ENCODE peak calls at places on chromosome 15, in eight cellular contexts. One of them, this sample, is unnamed.

GRCh38 chr15:60374628-60375081 is 23.1 kb downstream of the ANXA2 start:
- DNase-seq in RWPE1: peak
- DNase-seq in AG04449: peak
- DNase-seq in heart left ventricle: no peak
- DNase-seq in astrocyte of the cerebellum: peak
- DNase-seq in astrocyte of the spinal cord: peak
- DNase-seq in bronchial epithelial cell: peak
- DNase-seq in neural progenitor cell: peak
- DNase-seq in this sample: peak

GRCh38 chr15:62732078-62732477 is 310.5 kb upstream of the TPM1 start:
- DNase-seq in RWPE1: no peak
- DNase-seq in AG04449: no peak
- DNase-seq in heart left ventricle: no peak
- DNase-seq in astrocyte of the cerebellum: no peak
- DNase-seq in astrocyte of the spinal cord: no peak
- DNase-seq in bronchial epithelial cell: no peak
- DNase-seq in neural progenitor cell: no peak
- DNase-seq in this sample: peak

GRCh38 chr15:82898961-82899360 is 53.6 kb downstream of the HOMER2 start:
- DNase-seq in RWPE1: no peak
- DNase-seq in AG04449: no peak
- DNase-seq in heart left ventricle: no peak
- DNase-seq in astrocyte of the cerebellum: no peak
- DNase-seq in astrocyte of the spinal cord: no peak
- DNase-seq in bronchial epithelial cell: no peak
- DNase-seq in neural progenitor cell: no peak
- DNase-seq in this sample: no peak

GRCh38 chr15:69014454-69014853 is at the start of gene NOX5:
- DNase-seq in RWPE1: peak
- DNase-seq in AG04449: peak
- DNase-seq in heart left ventricle: no peak
- DNase-seq in astrocyte of the cerebellum: no peak
- DNase-seq in astrocyte of the spinal cord: no peak
- DNase-seq in bronchial epithelial cell: peak
- DNase-seq in neural progenitor cell: no peak
- DNase-seq in this sample: peak

GRCh38 chr15:91604122-91604521 is 249.4 kb upstream of the SLCO3A1 start:
- DNase-seq in RWPE1: no peak
- DNase-seq in AG04449: no peak
- DNase-seq in heart left ventricle: no peak
- DNase-seq in astrocyte of the cerebellum: no peak
- DNase-seq in astrocyte of the spinal cord: no peak
- DNase-seq in bronchial epithelial cell: no peak
- DNase-seq in neural progenitor cell: no peak
- DNase-seq in this sample: no peak

GRCh38 chr15:101013151-101013550 is 94.0 kb downstream of the LRRK1 start:
- DNase-seq in RWPE1: no peak
- DNase-seq in AG04449: no peak
- DNase-seq in heart left ventricle: no peak
- DNase-seq in astrocyte of the cerebellum: no peak
- DNase-seq in astrocyte of the spinal cord: no peak
- DNase-seq in bronchial epithelial cell: no peak
- DNase-seq in neural progenitor cell: no peak
- DNase-seq in this sample: no peak

GRCh38 chr15:68843425-68844311 is 23.0 kb upstream of the ANP32A start:
- DNase-seq in RWPE1: no peak
- DNase-seq in AG04449: no peak
- DNase-seq in heart left ventricle: no peak
- DNase-seq in astrocyte of the cerebellum: no peak
- DNase-seq in astrocyte of the spinal cord: peak
- DNase-seq in bronchial epithelial cell: no peak
- DNase-seq in neural progenitor cell: peak
- DNase-seq in this sample: no peak

GRCh38 chr15:81940467-81941451 is 105.1 kb downstream of the MEX3B start:
- DNase-seq in RWPE1: peak
- DNase-seq in AG04449: peak
- DNase-seq in heart left ventricle: no peak
- DNase-seq in astrocyte of the cerebellum: peak
- DNase-seq in astrocyte of the spinal cord: peak
- DNase-seq in bronchial epithelial cell: peak
- DNase-seq in neural progenitor cell: no peak
- DNase-seq in this sample: peak

GRCh38 chr15:75994220-75994619 is 18.0 kb downstream of the NRG4 start:
- DNase-seq in RWPE1: no peak
- DNase-seq in AG04449: no peak
- DNase-seq in heart left ventricle: no peak
- DNase-seq in astrocyte of the cerebellum: no peak
- DNase-seq in astrocyte of the spinal cord: no peak
- DNase-seq in bronchial epithelial cell: no peak
- DNase-seq in neural progenitor cell: no peak
- DNase-seq in this sample: no peak

GRCh38 chr15:75350601-75351331 is 3.9 kb downstream of the NEIL1 start:
- DNase-seq in RWPE1: no peak
- DNase-seq in AG04449: no peak
- DNase-seq in heart left ventricle: no peak
- DNase-seq in astrocyte of the cerebellum: no peak
- DNase-seq in astrocyte of the spinal cord: no peak
- DNase-seq in bronchial epithelial cell: no peak
- DNase-seq in neural progenitor cell: no peak
- DNase-seq in this sample: no peak

GRCh38 chr15:88627463-88627862 is 6.3 kb downstream of the AEN start:
- DNase-seq in RWPE1: no peak
- DNase-seq in AG04449: no peak
- DNase-seq in heart left ventricle: no peak
- DNase-seq in astrocyte of the cerebellum: no peak
- DNase-seq in astrocyte of the spinal cord: no peak
- DNase-seq in bronchial epithelial cell: peak
- DNase-seq in neural progenitor cell: no peak
- DNase-seq in this sample: no peak

GRCh38 chr15:68416158-68416535 is 15.8 kb downstream of the ITGA11 start:
- DNase-seq in RWPE1: no peak
- DNase-seq in AG04449: no peak
- DNase-seq in heart left ventricle: peak
- DNase-seq in astrocyte of the cerebellum: no peak
- DNase-seq in astrocyte of the spinal cord: no peak
- DNase-seq in bronchial epithelial cell: no peak
- DNase-seq in neural progenitor cell: no peak
- DNase-seq in this sample: no peak

GRCh38 chr15:40764766-40765136 is 883 bp downstream of the GCHFR start:
- DNase-seq in RWPE1: no peak
- DNase-seq in AG04449: no peak
- DNase-seq in heart left ventricle: no peak
- DNase-seq in astrocyte of the cerebellum: no peak
- DNase-seq in astrocyte of the spinal cord: no peak
- DNase-seq in bronchial epithelial cell: no peak
- DNase-seq in neural progenitor cell: no peak
- DNase-seq in this sample: peak

GRCh38 chr15:51103330-51103729 is 8.6 kb upstream of the TNFAIP8L3 start:
- DNase-seq in RWPE1: no peak
- DNase-seq in AG04449: peak
- DNase-seq in heart left ventricle: no peak
- DNase-seq in astrocyte of the cerebellum: no peak
- DNase-seq in astrocyte of the spinal cord: peak
- DNase-seq in bronchial epithelial cell: peak
- DNase-seq in neural progenitor cell: no peak
- DNase-seq in this sample: no peak

GRCh38 chr15:70795311-70795665 is 31.9 kb upstream of the UACA start:
- DNase-seq in RWPE1: peak
- DNase-seq in AG04449: peak
- DNase-seq in heart left ventricle: no peak
- DNase-seq in astrocyte of the cerebellum: peak
- DNase-seq in astrocyte of the spinal cord: peak
- DNase-seq in bronchial epithelial cell: peak
- DNase-seq in neural progenitor cell: no peak
- DNase-seq in this sample: peak

GRCh38 chr15:38072507-38073277 is 138.3 kb downstream of the TMCO5A start:
- DNase-seq in RWPE1: peak
- DNase-seq in AG04449: no peak
- DNase-seq in heart left ventricle: peak
- DNase-seq in astrocyte of the cerebellum: no peak
- DNase-seq in astrocyte of the spinal cord: peak
- DNase-seq in bronchial epithelial cell: peak
- DNase-seq in neural progenitor cell: peak
- DNase-seq in this sample: peak

GRCh38 chr15:92043283-92043682 is 189.8 kb downstream of the SLCO3A1 start:
- DNase-seq in RWPE1: peak
- DNase-seq in AG04449: no peak
- DNase-seq in heart left ventricle: no peak
- DNase-seq in astrocyte of the cerebellum: no peak
- DNase-seq in astrocyte of the spinal cord: no peak
- DNase-seq in bronchial epithelial cell: peak
- DNase-seq in neural progenitor cell: no peak
- DNase-seq in this sample: no peak

GRCh38 chr15:68302729-68303128 is 25.2 kb downstream of the FEM1B start:
- DNase-seq in RWPE1: no peak
- DNase-seq in AG04449: no peak
- DNase-seq in heart left ventricle: no peak
- DNase-seq in astrocyte of the cerebellum: no peak
- DNase-seq in astrocyte of the spinal cord: no peak
- DNase-seq in bronchial epithelial cell: no peak
- DNase-seq in neural progenitor cell: no peak
- DNase-seq in this sample: no peak

GRCh38 chr15:57158589-57158988 is 217.7 kb upstream of the CGNL1 start:
- DNase-seq in RWPE1: peak
- DNase-seq in AG04449: no peak
- DNase-seq in heart left ventricle: no peak
- DNase-seq in astrocyte of the cerebellum: no peak
- DNase-seq in astrocyte of the spinal cord: peak
- DNase-seq in bronchial epithelial cell: peak
- DNase-seq in neural progenitor cell: no peak
- DNase-seq in this sample: peak
- TF ChIP-seq CTCF in RWPE1: no peak
- TF ChIP-seq CTCF in AG04449: no peak
- TF ChIP-seq CTCF in heart left ventricle: no peak
- TF ChIP-seq CTCF in astrocyte of the cerebellum: no peak
- TF ChIP-seq CTCF in astrocyte of the spinal cord: no peak
- TF ChIP-seq CTCF in bronchial epithelial cell: no peak
- TF ChIP-seq CTCF in neural progenitor cell: no peak
- TF ChIP-seq CTCF in this sample: no peak

GRCh38 chr15:25137013-25137412 is 182.2 kb downstream of the SNRPN start:
- DNase-seq in RWPE1: no peak
- DNase-seq in AG04449: no peak
- DNase-seq in heart left ventricle: no peak
- DNase-seq in astrocyte of the cerebellum: no peak
- DNase-seq in astrocyte of the spinal cord: no peak
- DNase-seq in bronchial epithelial cell: no peak
- DNase-seq in neural progenitor cell: no peak
- DNase-seq in this sample: no peak

GRCh38 chr15:25133804-25134203 is 179.0 kb downstream of the SNRPN start:
- DNase-seq in RWPE1: no peak
- DNase-seq in AG04449: no peak
- DNase-seq in heart left ventricle: no peak
- DNase-seq in astrocyte of the cerebellum: no peak
- DNase-seq in astrocyte of the spinal cord: no peak
- DNase-seq in bronchial epithelial cell: no peak
- DNase-seq in neural progenitor cell: no peak
- DNase-seq in this sample: no peak

GRCh38 chr15:25134546-25134945 is 179.8 kb downstream of the SNRPN start:
- DNase-seq in RWPE1: no peak
- DNase-seq in AG04449: no peak
- DNase-seq in heart left ventricle: no peak
- DNase-seq in astrocyte of the cerebellum: no peak
- DNase-seq in astrocyte of the spinal cord: peak
- DNase-seq in bronchial epithelial cell: peak
- DNase-seq in neural progenitor cell: peak
- DNase-seq in this sample: no peak

DNA sequence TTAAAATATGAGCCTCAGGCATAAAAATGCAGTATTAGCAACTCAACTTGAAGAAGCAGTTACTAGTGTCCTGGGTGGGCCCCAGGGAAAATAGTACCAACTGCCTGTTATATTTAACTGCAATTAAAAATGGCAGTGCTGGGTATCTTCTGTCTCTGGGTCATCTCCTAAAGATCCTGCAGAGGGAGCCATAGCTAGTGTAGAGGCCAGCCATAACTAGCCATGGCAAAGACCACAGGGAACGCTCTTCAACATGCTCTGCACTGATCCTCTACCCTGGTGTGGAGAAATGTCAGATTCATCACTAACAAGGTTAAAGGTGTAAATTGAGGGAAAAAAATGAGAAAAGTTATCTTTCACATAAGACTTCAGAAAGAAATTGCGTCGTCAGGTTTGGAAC is 181.3 kb downstream of the SNRPN start:
- DNase-seq in RWPE1: no peak
- DNase-seq in AG04449: no peak
- DNase-seq in heart left ventricle: no peak
- DNase-seq in astrocyte of the cerebellum: no peak
- DNase-seq in astrocyte of the spinal cord: no peak
- DNase-seq in bronchial epithelial cell: no peak
- DNase-seq in neural progenitor cell: peak
- DNase-seq in this sample: no peak
- TF ChIP-seq CTCF in RWPE1: no peak
- TF ChIP-seq CTCF in AG04449: peak
- TF ChIP-seq CTCF in heart left ventricle: peak
- TF ChIP-seq CTCF in astrocyte of the cerebellum: no peak
- TF ChIP-seq CTCF in astrocyte of the spinal cord: peak
- TF ChIP-seq CTCF in bronchial epithelial cell: no peak
- TF ChIP-seq CTCF in neural progenitor cell: peak
- TF ChIP-seq CTCF in this sample: no peak

GRCh38 chr15:48265145-48265544 is 59.0 kb downstream of the SLC12A1 start:
- DNase-seq in RWPE1: no peak
- DNase-seq in AG04449: no peak
- DNase-seq in heart left ventricle: no peak
- DNase-seq in astrocyte of the cerebellum: no peak
- DNase-seq in astrocyte of the spinal cord: no peak
- DNase-seq in bronchial epithelial cell: no peak
- DNase-seq in neural progenitor cell: no peak
- DNase-seq in this sample: no peak
- TF ChIP-seq CTCF in RWPE1: no peak
- TF ChIP-seq CTCF in AG04449: no peak
- TF ChIP-seq CTCF in heart left ventricle: no peak
- TF ChIP-seq CTCF in astrocyte of the cerebellum: no peak
- TF ChIP-seq CTCF in astrocyte of the spinal cord: no peak
- TF ChIP-seq CTCF in bronchial epithelial cell: no peak
- TF ChIP-seq CTCF in neural progenitor cell: no peak
- TF ChIP-seq CTCF in this sample: no peak

DNA sequence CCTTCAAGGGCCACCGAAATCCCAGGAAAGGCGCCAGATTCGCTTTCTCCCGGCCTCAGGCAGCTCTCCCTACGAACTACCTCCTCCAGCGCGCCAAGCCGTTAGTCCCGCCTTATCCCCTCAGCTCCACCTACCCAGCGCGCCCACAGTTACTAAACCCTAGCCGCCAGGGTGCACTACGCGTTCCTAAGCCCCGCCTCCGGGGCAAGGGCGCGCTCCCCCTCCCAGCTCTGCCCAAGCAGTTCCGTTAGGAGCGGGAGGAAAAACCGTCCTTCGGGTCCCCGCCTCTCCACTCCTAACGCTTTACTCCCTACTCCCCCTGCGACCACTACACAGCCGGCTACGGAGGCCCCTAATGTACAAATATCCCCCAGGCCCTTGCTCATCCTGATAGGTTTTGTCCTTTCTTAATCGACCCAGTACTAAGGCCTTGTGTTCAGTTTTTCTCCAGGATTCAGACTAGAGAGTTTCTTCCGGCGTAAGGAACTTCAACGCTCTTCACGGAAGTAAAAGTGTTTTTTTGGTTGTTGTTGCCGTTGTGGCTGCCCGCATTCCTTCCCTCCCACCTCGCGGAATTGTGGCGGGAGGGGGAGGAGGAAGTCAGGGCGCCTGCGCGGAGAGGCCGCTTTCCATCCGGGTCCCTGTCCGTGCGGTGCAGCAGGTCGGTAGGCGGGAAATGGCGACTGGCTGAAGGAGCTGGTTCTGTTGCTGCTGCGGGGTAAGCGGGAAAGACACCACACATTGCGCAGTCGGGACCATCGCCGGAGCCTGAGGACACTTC is at the start of gene CTDSPL2:
- DNase-seq in RWPE1: peak
- DNase-seq in AG04449: peak
- DNase-seq in heart left ventricle: peak
- DNase-seq in astrocyte of the cerebellum: peak
- DNase-seq in astrocyte of the spinal cord: peak
- DNase-seq in bronchial epithelial cell: peak
- DNase-seq in neural progenitor cell: peak
- DNase-seq in this sample: peak
- TF ChIP-seq CTCF in RWPE1: peak
- TF ChIP-seq CTCF in AG04449: peak
- TF ChIP-seq CTCF in heart left ventricle: peak
- TF ChIP-seq CTCF in astrocyte of the cerebellum: peak
- TF ChIP-seq CTCF in astrocyte of the spinal cord: peak
- TF ChIP-seq CTCF in bronchial epithelial cell: peak
- TF ChIP-seq CTCF in neural progenitor cell: peak
- TF ChIP-seq CTCF in this sample: peak